ENCODE peak calls at places on chromosomes 16 and 17, in ten cellular contexts. K is stimulated activated CD4-positive, alpha-beta T cell treated with anti-CD3 and anti-CD28 coated beads, Interleukin-2, amount 100 ng/mL, for 24 hours; R is IMR-90; U is dermis blood vessel endothelial cell; P is heart right ventricle; E is stimulated activated naive CD8-positive, alpha-beta T cell treated with anti-CD3 and anti-CD28 coated beads, Interleukin-15, Interleukin-2, amounts not matched to agents 100 U/mL and 50 U/mL, for 24 hours; O is stimulated activated CD8-positive, alpha-beta memory T cell treated with anti-CD3 and anti-CD28 coated beads, Interleukin-2, amount 100 ng/mL, for 1 hour; I is naive thymus-derived CD8-positive, alpha-beta T cell; Z is activated naive CD4-positive, alpha-beta T cell; B is amniotic stem cell. H is an unnamed sample.

GRCh38 chr16:60922920-60923319 is 1113.3 kb downstream of the CDH8 start:
- DNase-seq in B (no peak), O (no peak), Z (no peak), E (no peak), U (no peak), P (no peak), I (no peak), R (no peak), K (no peak), H (no peak)

GRCh38 chr17:17140590-17140980 is 65.5 kb downstream of the PLD6 start:
- DNase-seq in U (peak), O (no peak), R (peak), I (no peak), Z (no peak), K (no peak), E (no peak), B (no peak), P (no peak), H (no peak)

GRCh38 chr17:38544175-38544838 is 61.4 kb downstream of the SRCIN1 start:
- DNase-seq in P (no peak), B (no peak), R (no peak), E (no peak), U (no peak), K (no peak), O (no peak), Z (no peak), I (no peak), H (no peak)

GRCh38 chr17:78643326-78643725 is 66.1 kb upstream of the DNAH17 start:
- DNase-seq in Z (no peak), U (no peak), E (no peak), K (no peak), O (no peak), P (no peak), I (no peak), B (no peak), R (no peak), H (no peak)

GRCh38 chr16:10812352-10813122 is 6.1 kb downstream of the TVP23A start:
- DNase-seq in K (no peak), I (no peak), R (no peak), B (no peak), U (no peak), E (no peak), O (no peak), Z (no peak), P (no peak), H (no peak)

GRCh38 chr17:27345141-27345904 is 51.4 kb downstream of the WSB1 start:
- DNase-seq in P (no peak), Z (no peak), U (no peak), O (no peak), I (no peak), E (no peak), K (no peak), R (peak), B (no peak), H (no peak)

GRCh38 chr17:57008958-57009357 is 31.0 kb downstream of the SCPEP1 start:
- DNase-seq in K (no peak), O (no peak), U (no peak), I (no peak), R (no peak), B (no peak), E (no peak), Z (no peak), P (no peak), H (no peak)

GRCh38 chr16:87490091-87490798 is 2.6 kb downstream of the ZCCHC14 start:
- DNase-seq in K (peak), E (peak), P (no peak), Z (no peak), I (peak), R (no peak), O (no peak), U (no peak), B (no peak), H (peak)

GRCh38 chr16:82653550-82654511 is 27.1 kb downstream of the CDH13 start:
- DNase-seq in O (no peak), K (peak), B (peak), E (peak), Z (no peak), I (peak), R (peak), U (peak), P (no peak), H (peak)

GRCh38 chr17:70920416-70920815 is 751.1 kb downstream of the KCNJ2 start:
- DNase-seq in B (no peak), Z (no peak), O (no peak), R (no peak), E (no peak), K (no peak), I (no peak), U (no peak), P (no peak), H (no peak)

GRCh38 chr16:68259421-68259820 is 4.9 kb upstream of the SLC7A6 start:
- DNase-seq in O (no peak), U (no peak), K (no peak), P (no peak), I (no peak), B (no peak), E (no peak), R (peak), Z (no peak), H (no peak)

GRCh38 chr16:9978160-9978725 is 204.0 kb downstream of the GRIN2A start:
- DNase-seq in K (no peak), O (no peak), U (no peak), B (no peak), E (no peak), I (no peak), R (no peak), Z (no peak), P (no peak), H (no peak)